ENCODE peak calls at places on chromosome 7, in five cellular contexts. Y is globus pallidus, W is endothelial cell, Q is ovary, P is NCI-H510A. G is an unnamed sample.

GRCh38 chr7:121278120-121279021 is 50.4 kb upstream of the WNT16 start:
- DNase-seq in Y (no peak), W (no peak), Q (no peak), P (no peak), G (no peak)

GRCh38 chr7:12685550-12685949 is 1.9 kb upstream of the ARL4A start:
- DNase-seq in Y (peak; percentile 54), W (peak; percentile 54), Q (no peak), P (no peak), G (no peak)

GRCh38 chr7:33842141-33842540 is 63.2 kb upstream of the BMPER start:
- DNase-seq in Y (no peak), W (no peak), Q (no peak), P (peak; percentile 27), G (no peak)

GRCh38 chr7:22452142-22452763 is 47.7 kb downstream of the STEAP1B start:
- DNase-seq in Y (peak; percentile 72), W (peak; percentile 71), Q (peak; percentile 46), P (no peak), G (peak; percentile 62)

GRCh38 chr7:116884691-116885090 is 22.3 kb downstream of the CAPZA2 start:
- DNase-seq in Y (no peak), W (no peak), Q (no peak), P (no peak), G (no peak)

GRCh38 chr7:85600425-85600824 is 413.6 kb upstream of the SEMA3D start:
- DNase-seq in Y (no peak), W (peak; percentile 10), Q (no peak), P (no peak), G (no peak)

GRCh38 chr7:44147026-44147881 is 6.1 kb upstream of the MYL7 start:
- DNase-seq in Y (peak; percentile 38), W (no peak), Q (peak; percentile 59), P (no peak), G (peak; percentile 16)

GRCh38 chr7:110531186-110531585 is 559.7 kb upstream of the LRRN3 start:
- DNase-seq in Y (no peak), W (no peak), Q (no peak), P (no peak), G (no peak)

GRCh38 chr7:2681954-2682799 is 5.8 kb upstream of the AMZ1 start:
- DNase-seq in Y (peak; percentile 99), W (no peak), Q (no peak), P (no peak), G (no peak)

GRCh38 chr7:27181176-27181520 is 3.9 kb downstream of the HOXA11 start:
- DNase-seq in Y (no peak), W (no peak), Q (peak; percentile 20), P (no peak), G (no peak)

GRCh38 chr7:45294559-45294958 is 137.0 kb downstream of the RAMP3 start:
- DNase-seq in Y (no peak), W (no peak), Q (no peak), P (no peak), G (peak; percentile 63)

GRCh38 chr7:24942226-24942625 is 37.8 kb downstream of the OSBPL3 start:
- DNase-seq in Y (no peak), W (no peak), Q (no peak), P (no peak), G (no peak)

GRCh38 chr7:46352335-46352954 is 431.4 kb upstream of the IGFBP3 start:
- DNase-seq in Y (peak; percentile 6), W (peak; percentile 65), Q (no peak), P (no peak), G (no peak)

GRCh38 chr7:23074443-23075244 is 30.9 kb upstream of the KLHL7 start:
- DNase-seq in Y (no peak), W (no peak), Q (no peak), P (no peak), G (no peak)

GRCh38 chr7:111744501-111745155 is 182.3 kb upstream of the IMMP2L start:
- DNase-seq in Y (no peak), W (no peak), Q (no peak), P (no peak), G (no peak)

GRCh38 chr7:139658919-139659675 is 118.7 kb downstream of the HIPK2 start:
- DNase-seq in Y (peak; percentile 91), W (no peak), Q (no peak), P (no peak), G (no peak)

GRCh38 chr7:70582921-70583895 is 548.7 kb upstream of the GALNT17 start:
- DNase-seq in Y (no peak), W (no peak), Q (no peak), P (no peak), G (no peak)

GRCh38 chr7:1647961-1648631 is 22.0 kb upstream of the ELFN1 start:
- DNase-seq in Y (peak; percentile 14), W (no peak), Q (no peak), P (no peak), G (peak; percentile 82)

GRCh38 chr7:108875139-108875538 is 305.5 kb downstream of the DNAJB9 start:
- DNase-seq in Y (no peak), W (no peak), Q (no peak), P (no peak), G (no peak)

GRCh38 chr7:110877086-110877485 is 213.8 kb upstream of the LRRN3 start:
- DNase-seq in Y (no peak), W (no peak), Q (no peak), P (no peak), G (no peak)

GRCh38 chr7:32204361-32205018 is 134.3 kb upstream of the PDE1C start:
- DNase-seq in Y (peak; percentile 94), W (peak; percentile 69), Q (peak; percentile 77), P (peak; percentile 42), G (peak; percentile 69)

GRCh38 chr7:155741805-155742204 is 70.5 kb downstream of the SHH start:
- DNase-seq in Y (peak; percentile 19), W (no peak), Q (no peak), P (no peak), G (no peak)

GRCh38 chr7:150980663-150981062 is 2.5 kb upstream of the KCNH2 start:
- DNase-seq in Y (no peak), W (no peak), Q (no peak), P (no peak), G (no peak)

GRCh38 chr7:144812379-144813283 is 23.2 kb downstream of the TPK1 start:
- DNase-seq in Y (no peak), W (no peak), Q (no peak), P (no peak), G (no peak)

GRCh38 chr7:68691261-68692216 is 906.7 kb upstream of the AUTS2 start:
- DNase-seq in Y (no peak), W (no peak), Q (no peak), P (no peak), G (no peak)

GRCh38 chr7:28041508-28042314 is 138.9 kb downstream of the JAZF1 start:
- DNase-seq in Y (no peak), W (no peak), Q (no peak), P (no peak), G (no peak)